ENCODE peak calls at places on chromosomes 1 and 21, in eight cellular contexts. D is suprapubic skin, F is neuronal stem cell, M is heart left ventricle, C is transverse colon, K is A549, R is cardiac muscle cell, U is pancreas. Q is an unnamed sample.
A peak's percentile ranks its signal among the peaks of the same experiment; 100 is the strongest.

GRCh38 chr1:7470904-7471638 is 300.0 kb upstream of the VAMP3 start:
- DNase-seq in M (peak; percentile 81), U (no peak), D (no peak), K (peak; percentile 94), F (no peak), R (no peak), C (peak; percentile 59), Q (no peak)

GRCh38 chr1:212819704-212820103 is 27.7 kb downstream of the SPATA45 start:
- DNase-seq in F (no peak), R (no peak), D (no peak), C (no peak), M (no peak), U (no peak), K (no peak), Q (no peak)

GRCh38 chr1:1471389-1472045 is at the start of gene ATAD3B:
- DNase-seq in M (peak; percentile 96), K (no peak), U (peak; percentile 84), C (peak; percentile 97), F (peak; percentile 88), R (peak; percentile 93), D (peak; percentile 97), Q (peak; percentile 89)

GRCh38 chr1:29708818-29709710 is 472.7 kb downstream of the PTPRU start:
- DNase-seq in M (no peak), D (no peak), F (no peak), K (peak; percentile 82), R (no peak), C (no peak), U (no peak), Q (no peak)

GRCh38 chr1:193190096-193190744 is 3.8 kb upstream of the B3GALT2 start:
- DNase-seq in U (no peak), C (no peak), F (no peak), D (no peak), R (no peak), K (peak; percentile 24), M (no peak), Q (no peak)

GRCh38 chr1:163535807-163536206 is 214.1 kb downstream of the NUF2 start:
- DNase-seq in D (no peak), R (peak; percentile 31), U (no peak), F (no peak), K (peak; percentile 35), M (no peak), C (no peak), Q (no peak)

GRCh38 chr21:36584980-36585940 is 105.3 kb upstream of the CLDN14 start:
- DNase-seq in C (no peak), F (no peak), U (no peak), K (peak; percentile 17), M (no peak), D (no peak), R (no peak), Q (peak; percentile 13)

GRCh38 chr1:113905435-113905861 is 322 bp downstream of the DCLRE1B start:
- DNase-seq in K (no peak), C (peak; percentile 39), F (no peak), U (peak; percentile 54), M (peak; percentile 62), R (peak; percentile 28), D (no peak), Q (no peak)

GRCh38 chr1:67355745-67356424 is 48.2 kb downstream of the IL12RB2 start:
- DNase-seq in M (no peak), C (no peak), U (no peak), K (no peak), R (no peak), D (no peak), F (no peak), Q (no peak)

GRCh38 chr21:45318556-45319341 is 31.1 kb upstream of the POFUT2 start:
- DNase-seq in M (peak; percentile 92), C (peak; percentile 50), D (peak; percentile 79), K (peak; percentile 82), F (no peak), R (no peak), U (peak; percentile 59), Q (no peak)

GRCh38 chr1:46612937-46613660 is 3.5 kb downstream of the MOB3C start:
- DNase-seq in R (no peak), D (no peak), C (no peak), K (no peak), M (peak; percentile 74), F (peak; percentile 37), U (peak; percentile 83), Q (no peak)

GRCh38 chr1:219350172-219350571 is 176.5 kb downstream of the LYPLAL1 start:
- DNase-seq in F (no peak), C (no peak), D (no peak), M (no peak), R (no peak), K (no peak), U (no peak), Q (no peak)

GRCh38 chr21:35699360-35699759 is 361.0 kb downstream of the SETD4 start:
- DNase-seq in F (no peak), U (no peak), K (no peak), D (no peak), M (no peak), C (no peak), R (no peak), Q (no peak)

GRCh38 chr21:30268608-30269197 is 14.0 kb downstream of the KRTAP24-1 start:
- DNase-seq in D (no peak), K (no peak), R (peak; percentile 48), F (no peak), C (no peak), M (no peak), U (no peak), Q (no peak)

GRCh38 chr1:214111796-214112195 is 124.0 kb downstream of the PROX1 start:
- DNase-seq in F (no peak), C (no peak), M (no peak), K (no peak), D (no peak), R (no peak), U (no peak), Q (no peak)

DNA sequence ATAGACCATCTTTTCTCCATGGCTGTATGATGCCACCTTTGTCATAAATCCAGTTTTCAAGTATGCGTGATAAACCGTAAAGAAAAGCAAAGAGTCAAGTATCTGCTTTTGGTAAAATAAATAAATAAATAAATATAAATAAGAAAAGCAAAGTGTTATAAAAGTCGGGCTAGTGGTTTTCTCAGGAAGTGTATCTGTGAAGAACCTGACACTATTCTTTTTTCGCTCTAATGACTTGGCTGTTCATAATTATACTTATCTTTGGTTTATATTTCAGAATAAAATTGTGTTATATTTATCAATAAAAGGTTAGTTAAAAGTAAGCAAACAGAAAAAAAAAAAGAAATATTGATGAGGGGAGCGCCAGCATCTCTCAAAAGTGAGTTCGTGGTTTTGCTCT is 594 bp upstream of the EXO5 start:
- DNase-seq in D (no peak), U (no peak), C (no peak), K (no peak), F (no peak), M (no peak), R (no peak), Q (no peak)
- H3K27ac ChIP-seq in D (no peak overlapping the region), U (peak overlapping the region; percentile 65), C (peak overlapping the region; percentile 78), K (peak overlapping the region; percentile 71), F (no peak overlapping the region), M (peak overlapping the region; percentile 82), R (no peak overlapping the region), Q (peak overlapping the region; percentile 55)

DNA sequence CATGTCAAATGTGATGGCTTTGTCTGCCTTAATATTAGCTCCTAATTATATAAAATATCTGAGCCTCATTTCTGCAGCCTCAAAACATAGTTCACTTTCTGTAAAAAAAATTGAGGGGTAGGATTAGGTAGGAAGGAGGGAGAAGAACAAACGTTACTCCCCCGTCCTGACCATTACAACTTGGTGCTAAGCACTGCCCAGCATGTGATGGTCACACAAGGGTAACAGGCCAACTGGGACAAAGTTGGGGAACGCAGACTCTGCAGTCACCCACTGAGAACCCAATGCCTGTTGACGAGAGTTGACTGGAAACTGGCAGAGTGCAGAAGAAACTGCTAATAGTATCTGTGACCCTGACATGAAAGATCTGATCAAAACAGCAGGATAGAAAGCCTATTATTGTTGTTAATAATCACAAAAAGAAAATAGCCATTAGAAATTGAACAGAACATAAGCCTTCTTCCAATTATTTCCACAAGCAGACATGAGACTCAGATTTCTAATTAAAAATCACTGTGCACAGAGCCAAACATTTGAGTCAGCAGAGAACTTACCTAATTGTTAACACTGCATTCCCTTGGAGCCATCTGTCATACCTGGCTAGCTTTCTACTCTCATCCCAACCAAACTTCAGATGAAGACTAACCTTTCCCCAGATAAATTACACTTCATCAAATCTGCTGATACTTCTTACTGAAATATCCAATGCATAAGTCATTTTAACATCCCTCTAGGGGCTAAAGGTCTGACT is 5.5 kb downstream of the SORT1 start:
- DNase-seq in C (no peak), F (no peak), D (no peak), R (no peak), U (no peak), K (no peak), M (no peak), Q (no peak)
- H3K4me1 ChIP-seq in C (peaks cover 60% of the 10 kb centered on the region), F (peaks cover 25% of the 10 kb centered on the region), D (peaks cover 82% of the 10 kb centered on the region), R (peaks cover 67% of the 10 kb centered on the region), U (peaks cover 4% of the 10 kb centered on the region), K (peaks cover 29% of the 10 kb centered on the region), M (peaks cover 34% of the 10 kb centered on the region), Q (peaks cover 7% of the 10 kb centered on the region)

GRCh38 chr1:107247679-107248078 is 106.8 kb downstream of the NTNG1 start:
- DNase-seq in R (no peak), D (no peak), U (no peak), F (no peak), M (no peak), C (no peak), K (no peak), Q (no peak)
- H3K27ac ChIP-seq in R (no peak overlapping the region), D (no peak overlapping the region), U (no peak overlapping the region), F (no peak overlapping the region), M (no peak overlapping the region), C (no peak overlapping the region), K (no peak overlapping the region), Q (no peak overlapping the region)

GRCh38 chr1:234988160-234988528 is 140.5 kb downstream of the TOMM20 start:
- DNase-seq in M (no peak), F (no peak), D (no peak), R (no peak), C (no peak), K (no peak), U (no peak), Q (no peak)

GRCh38 chr1:234985531-234986294 is 142.9 kb downstream of the TOMM20 start:
- DNase-seq in R (no peak), K (no peak), M (no peak), D (no peak), C (no peak), U (no peak), F (no peak), Q (no peak)

GRCh38 chr1:234988536-234988935 is 140.1 kb downstream of the TOMM20 start:
- DNase-seq in C (no peak), F (no peak), R (no peak), K (no peak), U (no peak), D (no peak), M (no peak), Q (no peak)

GRCh38 chr1:234987415-234988159 is 141.1 kb downstream of the TOMM20 start:
- DNase-seq in F (peak; percentile 58), U (peak; percentile 65), K (peak; percentile 89), R (peak; percentile 50), C (peak; percentile 68), D (peak; percentile 87), M (no peak), Q (no peak)

DNA sequence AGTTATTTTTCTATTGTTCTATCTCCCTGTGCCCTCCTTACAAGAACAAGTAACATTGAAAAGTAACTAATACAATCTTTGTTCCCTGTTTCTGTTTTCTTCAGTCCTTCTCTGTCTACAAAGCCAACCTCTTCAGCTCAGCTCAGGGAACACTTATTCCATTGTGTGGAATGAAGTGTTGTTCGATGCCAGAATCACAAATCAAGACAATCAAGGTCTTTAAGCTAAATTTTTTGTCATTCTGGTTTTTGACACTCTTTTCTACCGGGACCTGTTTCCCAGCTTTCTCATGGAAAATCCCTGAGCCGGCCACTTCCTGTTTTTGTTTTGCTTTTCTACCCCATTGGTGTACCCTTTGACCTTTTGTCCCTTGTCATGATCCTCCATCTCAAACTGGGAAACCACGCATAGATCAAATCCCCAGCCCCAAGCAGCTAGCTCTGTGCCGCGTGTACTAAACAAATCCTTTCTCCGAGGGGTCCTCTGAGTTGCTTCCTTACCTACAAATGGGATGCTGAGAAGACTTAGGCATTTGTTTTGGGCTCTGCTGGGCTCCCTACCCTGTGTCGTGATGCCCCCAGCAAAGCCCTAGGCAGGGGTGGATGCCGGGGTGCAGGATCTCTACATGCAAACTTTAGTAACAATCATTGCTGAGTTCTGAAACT is 141.8 kb downstream of the TOMM20 start:
- DNase-seq in R (no peak), F (peak; percentile 37), U (no peak), D (no peak), C (no peak), K (no peak), M (no peak), Q (no peak)
- H3K4me1 ChIP-seq in R (peaks cover 13% of the 10 kb centered on the region), F (peaks cover 31% of the 10 kb centered on the region), U (peaks cover 19% of the 10 kb centered on the region), D (peaks cover 44% of the 10 kb centered on the region), C (peaks cover 28% of the 10 kb centered on the region), K (peaks cover 40% of the 10 kb centered on the region), M (peaks cover 19% of the 10 kb centered on the region), Q (peaks cover 26% of the 10 kb centered on the region)